ENCODE peak calls at places on chromosomes 12 and 14, in nine cellular contexts. K, B, A, E, H, L, S, P and C are unnamed samples.

GRCh38 chr12:70367268-70368141 is 1.4 kb downstream of the KCNMB4 start:
- DNase-seq in K (no peak), E (no peak), B (peak; percentile 30), P (no peak), L (no peak), A (no peak), S (no peak), H (no peak), C (no peak)

GRCh38 chr14:53793790-53794560 is 162.7 kb downstream of the BMP4 start:
- DNase-seq in B (no peak), K (no peak), E (peak; percentile 7), P (no peak), L (peak; percentile 11), S (no peak), H (peak; percentile 44), A (no peak), C (no peak)

GRCh38 chr14:100673085-100673806 is 53.4 kb upstream of the DLK1 start:
- DNase-seq in H (no peak), S (no peak), A (peak; percentile 55), B (peak; percentile 72), L (no peak), P (no peak), E (no peak), K (peak; percentile 78), C (no peak)

GRCh38 chr12:49345840-49346658 is 639 bp upstream of the DNAJC22 start:
- DNase-seq in A (no peak), K (peak; percentile 66), P (no peak), S (no peak), E (no peak), B (peak; percentile 81), H (no peak), L (no peak), C (peak; percentile 8)

GRCh38 chr12:531951-532585 is 72.3 kb downstream of the B4GALNT3 start:
- DNase-seq in P (no peak), L (no peak), H (no peak), S (no peak), E (no peak), B (no peak), K (no peak), A (no peak), C (no peak)

GRCh38 chr14:101789222-101789621 is 27.7 kb downstream of the PPP2R5C start:
- DNase-seq in A (no peak), E (no peak), K (no peak), S (no peak), B (no peak), P (no peak), L (no peak), H (peak; percentile 55), C (no peak)

GRCh38 chr12:106119301-106119700 is 19.5 kb downstream of the NUAK1 start:
- DNase-seq in P (no peak), K (no peak), A (no peak), H (no peak), S (no peak), E (no peak), B (no peak), L (no peak), C (no peak)

GRCh38 chr14:78697341-78697740 is 527.2 kb downstream of the NRXN3 start:
- DNase-seq in P (no peak), S (peak; percentile 12), B (peak; percentile 37), K (no peak), E (peak; percentile 7), H (no peak), L (peak; percentile 3), A (peak; percentile 59), C (no peak)

GRCh38 chr12:108129017-108129812 is at the start of gene WSCD2:
- DNase-seq in L (peak; percentile 11), S (peak; percentile 9), K (peak; percentile 88), E (no peak), A (peak; percentile 72), P (peak; percentile 78), B (peak; percentile 92), H (peak; percentile 68), C (peak; percentile 88)

GRCh38 chr12:112938751-112939150 is 477 bp downstream of the OAS3 start:
- DNase-seq in L (peak; percentile 3), E (no peak), S (no peak), H (no peak), B (no peak), A (no peak), P (no peak), K (no peak), C (no peak)

GRCh38 chr14:93734086-93734822 is 54.0 kb downstream of the PRIMA1 start:
- DNase-seq in B (peak; percentile 88), H (no peak), S (no peak), K (no peak), E (no peak), A (peak; percentile 11), L (no peak), P (no peak), C (peak; percentile 64)

GRCh38 chr12:124847113-124847512 is 16.6 kb downstream of the SCARB1 start:
- DNase-seq in E (no peak), H (peak; percentile 66), S (no peak), L (no peak), B (no peak), P (no peak), K (no peak), A (no peak), C (no peak)

GRCh38 chr14:24307575-24308341 is at the start of gene CIDEB:
- DNase-seq in P (peak; percentile 56), B (peak; percentile 76), E (no peak), K (peak; percentile 73), S (peak; percentile 58), H (peak; percentile 70), A (peak; percentile 55), L (peak; percentile 40), C (peak; percentile 68)